ENCODE peak calls at places on chromosome 3, in seven cellular contexts. U is heart right ventricle, F is MM.1S, E is Panc1, Y is cardiac fibroblast, N is HepG2, V is psoas muscle. G is an unnamed sample.

GRCh38 chr3:173398111-173398479 is 551 bp downstream of the NLGN1 start:
- DNase-seq in U (no peak), F (no peak), E (no peak), Y (peak), N (no peak), V (no peak), G (no peak)

GRCh38 chr3:31486865-31487533 is 45.7 kb upstream of the STT3B start:
- DNase-seq in U (no peak), F (no peak), E (no peak), Y (no peak), N (peak), V (no peak), G (no peak)

GRCh38 chr3:165532851-165533250 is 304.4 kb downstream of the BCHE start:
- DNase-seq in U (no peak), F (no peak), E (no peak), Y (no peak), N (no peak), V (no peak), G (no peak)

GRCh38 chr3:46269556-46269955 is 27.3 kb downstream of the CCR3 start:
- DNase-seq in U (no peak), F (no peak), E (no peak), Y (no peak), N (no peak), V (no peak), G (no peak)

GRCh38 chr3:42376397-42376798 is 34.0 kb downstream of the LYZL4 start:
- DNase-seq in U (no peak), F (no peak), E (no peak), Y (peak), N (no peak), V (peak), G (no peak)

GRCh38 chr3:187518616-187519015 is 150.4 kb downstream of the RTP4 start:
- DNase-seq in U (no peak), F (no peak), E (no peak), Y (no peak), N (no peak), V (no peak), G (no peak)

GRCh38 chr3:148158210-148158609 is 539.5 kb upstream of the AGTR1 start:
- DNase-seq in U (no peak), F (no peak), E (no peak), Y (peak), N (no peak), V (no peak), G (no peak)

GRCh38 chr3:15097889-15098288 is 1.1 kb downstream of the RBSN start:
- DNase-seq in U (no peak), F (peak), E (no peak), Y (no peak), N (no peak), V (no peak), G (no peak)

GRCh38 chr3:79410617-79411016 is 357.2 kb downstream of the ROBO1 start:
- DNase-seq in U (no peak), F (no peak), E (no peak), Y (no peak), N (no peak), V (no peak), G (no peak)

GRCh38 chr3:79410136-79410535 is 357.7 kb downstream of the ROBO1 start:
- DNase-seq in U (no peak), F (no peak), E (no peak), Y (no peak), N (no peak), V (no peak), G (no peak)

GRCh38 chr3:79405183-79405582 is 362.6 kb downstream of the ROBO1 start:
- DNase-seq in U (no peak), F (no peak), E (no peak), Y (no peak), N (peak), V (no peak), G (no peak)

GRCh38 chr3:79406175-79406574 is 361.6 kb downstream of the ROBO1 start:
- DNase-seq in U (no peak), F (no peak), E (no peak), Y (no peak), N (no peak), V (no peak), G (no peak)
- TF ChIP-seq CTCF in U (no peak), F (peak), E (peak), Y (peak), N (no peak), V (peak), G (no peak)

GRCh38 chr3:132730891-132731580 is 8.8 kb upstream of the NPHP3 start:
- DNase-seq in U (no peak), F (peak), E (no peak), Y (peak), N (peak), V (no peak), G (no peak)
- TF ChIP-seq CTCF in U (peak), F (peak), E (peak), Y (peak), N (peak), V (peak), G (peak)

DNA sequence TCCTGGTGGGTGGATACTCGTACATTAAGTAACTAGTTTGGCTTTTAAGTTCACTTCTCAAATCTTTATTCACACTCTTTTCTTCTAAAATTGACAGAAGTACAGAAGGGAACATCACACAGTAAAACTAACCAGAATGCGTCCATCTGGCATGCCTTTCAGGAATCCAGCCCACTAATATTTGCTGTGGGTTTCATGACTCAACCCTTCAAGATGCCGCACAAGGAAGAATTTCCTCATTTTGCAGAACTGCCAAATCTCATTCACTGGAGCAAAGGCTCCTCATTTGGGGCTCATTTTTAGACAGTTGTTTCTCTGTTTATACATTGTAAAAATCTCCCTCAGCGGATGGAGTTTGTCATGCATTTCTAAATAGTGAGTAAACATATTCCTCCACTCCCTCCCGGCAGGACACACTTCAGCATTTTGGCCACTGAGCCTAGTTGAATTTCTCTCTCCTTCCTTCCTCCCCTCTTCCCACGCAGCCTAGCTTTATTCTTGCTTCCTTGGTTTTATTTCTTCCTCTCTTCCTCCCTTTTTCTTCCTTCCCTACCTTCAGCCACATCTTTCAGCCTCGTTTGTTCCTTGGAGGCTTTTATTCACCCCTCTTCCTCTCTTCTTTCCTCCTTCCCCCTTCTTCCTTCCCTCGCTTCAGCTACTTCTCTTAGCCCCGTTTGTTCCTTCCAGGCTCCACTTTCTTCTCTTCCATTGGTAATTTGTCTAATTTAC is 419.3 kb upstream of the NAALADL2 start:
- DNase-seq in U (no peak), F (no peak), E (peak), Y (peak), N (peak), V (peak), G (peak)
- TF ChIP-seq CTCF in U (no peak), F (no peak), E (no peak), Y (no peak), N (no peak), V (no peak), G (no peak)

DNA sequence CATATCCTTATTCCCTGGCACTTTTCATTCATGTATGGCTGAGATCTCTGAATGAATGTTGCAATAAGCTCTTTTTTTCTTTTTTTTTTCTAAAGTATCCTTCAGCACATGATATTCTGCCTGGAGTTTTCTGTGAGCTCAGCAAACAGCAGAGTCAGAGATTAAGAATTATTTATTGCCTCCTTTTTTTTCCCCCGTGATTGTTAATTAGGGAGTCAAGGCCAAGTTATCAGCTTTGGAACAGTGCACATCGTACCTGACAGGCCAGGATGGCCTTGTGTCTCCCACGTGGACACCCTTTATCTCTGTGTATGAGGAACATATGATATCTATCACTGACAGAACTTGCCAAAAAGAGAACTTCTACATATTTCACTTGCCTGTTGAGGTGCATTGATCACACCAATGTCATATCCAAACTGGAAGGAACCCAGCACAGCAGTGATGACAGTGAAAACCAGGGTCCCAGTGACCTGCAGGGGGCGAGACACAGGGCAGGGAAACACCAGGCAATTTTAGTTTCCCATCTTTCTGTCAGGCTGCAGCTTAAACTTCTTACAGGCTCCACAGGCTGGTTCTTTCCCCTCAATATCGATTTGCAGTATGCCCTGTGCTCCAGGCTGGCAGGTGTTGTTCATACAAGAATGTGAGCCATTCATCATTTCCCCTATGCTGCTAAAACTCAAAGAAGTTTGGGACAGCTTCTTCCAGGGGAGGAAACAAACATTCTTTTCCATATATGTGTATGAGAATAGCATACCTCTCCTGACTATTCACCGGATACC is 8.2 kb downstream of the SLC2A2 start:
- DNase-seq in U (no peak), F (no peak), E (no peak), Y (peak), N (no peak), V (no peak), G (no peak)
- TF ChIP-seq CTCF in U (no peak), F (peak), E (peak), Y (peak), N (peak), V (no peak), G (no peak)

G was measured in lung.